ENCODE peak calls at places on chromosome 11, in nine cellular contexts. L is Caco-2, O is GM04504, B is Caki2, M is NCI-H1105, K is neuronal stem cell, T is MV-4-11, I is caudate nucleus, F is GM23248. D is an unnamed sample.

GRCh38 chr11:34198523-34198922 is 93.1 kb downstream of the NAT10 start:
- DNase-seq in L (no peak), O (no peak), B (no peak), M (no peak), K (no peak), T (no peak), I (no peak), F (peak), D (no peak)

GRCh38 chr11:60370811-60371297 is 7.5 kb upstream of the MS4A7 start:
- DNase-seq in L (peak), O (no peak), B (no peak), M (peak), K (no peak), T (no peak), I (no peak), F (peak), D (no peak)

GRCh38 chr11:57214494-57214893 is 22.6 kb downstream of the APLNR start:
- DNase-seq in L (no peak), O (no peak), B (no peak), M (no peak), K (no peak), T (no peak), I (no peak), F (peak), D (peak)

GRCh38 chr11:33916736-33917135 is 24.9 kb upstream of the LMO2 start:
- DNase-seq in L (no peak), O (no peak), B (no peak), M (no peak), K (no peak), T (no peak), I (no peak), F (no peak), D (no peak)

GRCh38 chr11:12164061-12165014 is 53.9 kb downstream of the MICAL2 start:
- DNase-seq in L (peak), O (peak), B (peak), M (no peak), K (no peak), T (peak), I (no peak), F (peak), D (peak)

GRCh38 chr11:65611028-65611757 is 2.8 kb downstream of the MAP3K11 start:
- DNase-seq in L (no peak), O (no peak), B (no peak), M (no peak), K (no peak), T (peak), I (peak), F (no peak), D (no peak)

GRCh38 chr11:120929664-120930154 is 94.2 kb upstream of the TBCEL start:
- DNase-seq in L (peak), O (peak), B (no peak), M (peak), K (peak), T (peak), I (no peak), F (peak), D (no peak)

GRCh38 chr11:69624293-69624692 is 16.7 kb upstream of the CCND1 start:
- DNase-seq in L (no peak), O (no peak), B (no peak), M (no peak), K (no peak), T (no peak), I (no peak), F (no peak), D (no peak)

GRCh38 chr11:128929468-128929867 is 13.2 kb downstream of the TP53AIP1 start:
- DNase-seq in L (no peak), O (no peak), B (no peak), M (no peak), K (no peak), T (no peak), I (no peak), F (no peak), D (no peak)

GRCh38 chr11:81070948-81071347 is 1630.1 kb upstream of the TENM4 start:
- DNase-seq in L (no peak), O (no peak), B (no peak), M (no peak), K (no peak), T (peak), I (no peak), F (no peak), D (no peak)

GRCh38 chr11:98728421-98728820 is 292.3 kb upstream of the CNTN5 start:
- DNase-seq in L (no peak), O (no peak), B (no peak), M (no peak), K (no peak), T (no peak), I (no peak), F (no peak), D (no peak)

GRCh38 chr11:10490398-10491232 is 35.6 kb downstream of the AMPD3 start:
- DNase-seq in L (peak), O (peak), B (peak), M (no peak), K (peak), T (no peak), I (peak), F (peak), D (no peak)

GRCh38 chr11:126542621-126543020 is 187.1 kb downstream of the ST3GAL4 start:
- DNase-seq in L (no peak), O (no peak), B (no peak), M (no peak), K (no peak), T (no peak), I (no peak), F (peak), D (no peak)

GRCh38 chr11:65593518-65594414 is 1.8 kb downstream of the KCNK7 start:
- DNase-seq in L (peak), O (no peak), B (no peak), M (no peak), K (no peak), T (peak), I (peak), F (no peak), D (no peak)

GRCh38 chr11:44300881-44301855 is 8.8 kb downstream of the ALX4 start:
- DNase-seq in L (no peak), O (no peak), B (peak), M (no peak), K (no peak), T (no peak), I (no peak), F (no peak), D (no peak)

GRCh38 chr11:26187639-26188038 is 144.3 kb upstream of the ANO3 start:
- DNase-seq in L (peak), O (peak), B (no peak), M (no peak), K (no peak), T (no peak), I (no peak), F (peak), D (peak)

GRCh38 chr11:69357458-69358397 is 63.8 kb downstream of the MYEOV start:
- DNase-seq in L (no peak), O (no peak), B (no peak), M (no peak), K (no peak), T (no peak), I (no peak), F (no peak), D (no peak)

GRCh38 chr11:64356498-64357411 is 2.2 kb upstream of the RPS6KA4 start:
- DNase-seq in L (peak), O (no peak), B (peak), M (no peak), K (peak), T (peak), I (no peak), F (peak), D (no peak)

GRCh38 chr11:8932564-8933180 is at the start of gene C11orf16:
- DNase-seq in L (no peak), O (no peak), B (no peak), M (no peak), K (no peak), T (no peak), I (no peak), F (no peak), D (no peak)

D was measured in foreskin keratinocyte.